ENCODE peak calls at places on chromosomes 16 and 17, in ten cellular contexts. D is T-helper 2 cell; K is cortex of kidney; Z is A549; G is T47D; E is aorta; I is neural crest cell; F is midbrain; P is neural progenitor cell; T is stimulated activated CD4-positive, alpha-beta T cell treated with anti-CD3 and anti-CD28 coated beads, Interleukin-4, amount 100 ng/mL, for 4 hours. X is an unnamed sample.

GRCh38 chr17:17205368-17206148 is 575 bp downstream of the PLD6 start:
- DNase-seq in K (no peak), Z (peak), E (peak), D (peak), I (no peak), P (no peak), F (peak), G (peak), T (peak), X (no peak)

GRCh38 chr16:81713796-81714195 is 65.3 kb upstream of the PLCG2 start:
- DNase-seq in I (no peak), P (no peak), T (no peak), F (no peak), Z (no peak), D (no peak), K (no peak), G (no peak), E (no peak), X (no peak)

GRCh38 chr16:47965439-47965838 is 190.4 kb downstream of the ABCC12 start:
- DNase-seq in E (no peak), T (no peak), D (no peak), P (peak), Z (no peak), K (no peak), G (no peak), F (no peak), I (peak), X (no peak)

GRCh38 chr16:75477680-75478473 is 13.4 kb upstream of the TMEM170A start:
- DNase-seq in I (no peak), D (no peak), P (no peak), T (no peak), E (no peak), F (no peak), K (no peak), Z (no peak), G (no peak), X (no peak)

GRCh38 chr17:40952675-40953074 is 14.1 kb downstream of the KRT39 start:
- DNase-seq in T (no peak), G (no peak), I (no peak), Z (no peak), D (no peak), E (no peak), K (no peak), P (no peak), F (no peak), X (no peak)

GRCh38 chr17:82272495-82273326 is 789 bp downstream of the CSNK1D start:
- DNase-seq in I (peak), Z (peak), G (peak), D (peak), T (peak), E (peak), P (peak), K (no peak), F (no peak), X (no peak)

GRCh38 chr16:21023509-21024202 is 123.1 kb downstream of the LYRM1 start:
- DNase-seq in P (no peak), F (no peak), I (no peak), Z (no peak), K (no peak), T (no peak), E (no peak), D (peak), G (no peak), X (peak)

GRCh38 chr16:80151706-80152073 is 389.1 kb upstream of the DYNLRB2 start:
- DNase-seq in E (no peak), I (no peak), F (no peak), T (no peak), Z (no peak), K (no peak), P (no peak), D (no peak), G (no peak), X (no peak)

X was measured in GF-D8.